ENCODE peak calls at places on chromosomes 11 and 22, in four cellular contexts. Q, M, C and U are unnamed samples.

GRCh38 chr11:61769169-61769920 is 16.9 kb downstream of the MYRF start:
- DNase-seq in Q (peak), M (no peak), C (no peak), U (no peak)

GRCh38 chr11:128026596-128026995 is 560.8 kb downstream of the ETS1 start:
- DNase-seq in Q (peak), M (no peak), C (no peak), U (peak)

GRCh38 chr11:111531687-111532364 is 8.7 kb upstream of the LAYN start:
- DNase-seq in Q (peak), M (no peak), C (no peak), U (peak)

GRCh38 chr11:78961186-78961782 is 386.6 kb upstream of the NARS2 start:
- DNase-seq in Q (peak), M (no peak), C (no peak), U (no peak)

GRCh38 chr11:113977071-113977490 is 2.2 kb downstream of the HTR3A start:
- DNase-seq in Q (no peak), M (no peak), C (no peak), U (no peak)

GRCh38 chr11:73197348-73197747 is 20.7 kb upstream of the P2RY2 start:
- DNase-seq in Q (no peak), M (no peak), C (no peak), U (no peak)

GRCh38 chr11:65791719-65792213 is 4.9 kb downstream of the OVOL1 start:
- DNase-seq in Q (no peak), M (no peak), C (peak), U (no peak)

GRCh38 chr11:114111369-114112042 is 52.0 kb downstream of the ZBTB16 start:
- DNase-seq in Q (peak), M (no peak), C (no peak), U (peak)

GRCh38 chr11:60985991-60986915 is 14.8 kb downstream of the CD6 start:
- DNase-seq in Q (peak), M (peak), C (peak), U (no peak)

GRCh38 chr11:126992065-126992803 is 8.3 kb downstream of the KIRREL3 start:
- DNase-seq in Q (peak), M (no peak), C (no peak), U (peak)

GRCh38 chr22:32050678-32051515 is 7.8 kb downstream of the SLC5A1 start:
- DNase-seq in Q (peak), M (no peak), C (peak), U (peak)

GRCh38 chr11:57199330-57199729 is 17.6 kb downstream of the LRRC55 start:
- DNase-seq in Q (no peak), M (no peak), C (no peak), U (no peak)

GRCh38 chr11:118641463-118642019 is 34.1 kb downstream of the PHLDB1 start:
- DNase-seq in Q (no peak), M (no peak), C (no peak), U (no peak)

GRCh38 chr11:70343631-70344030 is 54.7 kb upstream of the CTTN start:
- DNase-seq in Q (no peak), M (no peak), C (no peak), U (no peak)

GRCh38 chr11:67493548-67494370 is 10.9 kb downstream of the AIP start:
- DNase-seq in Q (no peak), M (no peak), C (no peak), U (no peak)

GRCh38 chr22:50313600-50313999 is 6.2 kb upstream of the PLXNB2 start:
- DNase-seq in Q (no peak), M (no peak), C (no peak), U (no peak)

GRCh38 chr22:33726294-33726711 is 194.0 kb downstream of the LARGE1 start:
- DNase-seq in Q (peak), M (no peak), C (no peak), U (no peak)

GRCh38 chr22:30392661-30393321 is 4.0 kb upstream of the SEC14L2 start:
- DNase-seq in Q (no peak), M (no peak), C (no peak), U (no peak)
- H3K4me3 ChIP-seq in Q (no peak), M (no peak), C (no peak), U (no peak)

GRCh38 chr11:36455658-36456111 is 54.4 kb downstream of the TRAF6 start:
- DNase-seq in Q (peak), M (no peak), C (no peak), U (peak)
- H3K4me3 ChIP-seq in Q (no peak), M (no peak), C (no peak), U (no peak)

DNA sequence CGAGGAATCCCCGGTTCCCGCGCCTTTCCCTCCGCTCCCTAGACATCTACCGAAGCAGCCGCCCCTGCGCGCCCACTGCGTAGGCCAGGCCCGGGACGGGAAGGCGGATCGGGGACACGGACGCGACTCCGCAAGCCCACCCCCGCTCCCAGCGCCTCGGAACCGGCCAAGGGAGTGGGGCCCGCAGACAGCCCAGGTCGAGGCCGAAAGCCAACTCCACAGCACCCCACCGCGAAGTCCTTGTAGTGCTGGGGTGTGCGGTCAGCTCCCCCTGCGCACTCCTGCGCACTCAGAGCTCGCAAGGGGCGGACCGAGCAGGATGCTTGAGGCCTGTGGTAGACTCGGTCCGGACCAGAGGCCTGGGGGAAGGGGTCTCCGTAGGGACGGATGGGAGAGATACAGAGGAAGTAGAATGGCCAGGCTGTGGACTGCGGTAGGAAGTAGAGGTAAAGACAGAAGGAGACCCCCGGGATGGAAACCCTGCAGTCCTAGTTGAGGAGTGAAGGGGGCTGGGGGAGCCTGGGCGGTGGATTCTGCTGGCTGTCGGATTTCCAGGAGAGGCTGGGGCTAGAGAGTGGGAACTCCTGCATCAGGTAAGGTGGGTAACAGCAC is 547 bp upstream of the SCARF2 start:
- DNase-seq in Q (peak), M (no peak), C (no peak), U (no peak)
- H3K4me3 ChIP-seq in Q (peak), M (no peak), C (no peak), U (peak)

GRCh38 chr11:9596926-9597325 is 23.5 kb downstream of the WEE1 start:
- DNase-seq in Q (no peak), M (no peak), C (no peak), U (no peak)
- H3K4me3 ChIP-seq in Q (no peak), M (no peak), C (no peak), U (no peak)

DNA sequence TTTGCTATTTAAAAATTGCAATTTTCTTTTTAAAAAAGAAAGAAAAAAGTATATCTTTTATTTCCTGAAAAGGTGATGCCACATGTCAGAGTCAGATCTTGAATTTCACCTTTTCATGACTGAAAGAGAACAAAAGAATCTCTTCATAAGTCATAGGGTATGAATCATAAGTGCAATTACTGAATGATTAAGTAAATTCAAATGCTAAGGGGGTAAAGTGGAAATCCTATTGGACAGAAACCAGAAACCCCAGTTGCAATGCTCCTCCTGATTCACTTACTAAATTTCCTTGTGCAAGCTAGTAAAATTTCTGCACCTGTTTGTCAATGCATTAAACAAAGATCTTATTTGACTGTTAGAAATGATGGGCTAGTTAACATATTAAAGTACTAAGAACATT is 8.2 kb upstream of the PRRG4 start:
- DNase-seq in Q (no peak), M (no peak), C (no peak), U (no peak)
- H3K4me3 ChIP-seq in Q (no peak), M (no peak), C (no peak), U (no peak)

DNA sequence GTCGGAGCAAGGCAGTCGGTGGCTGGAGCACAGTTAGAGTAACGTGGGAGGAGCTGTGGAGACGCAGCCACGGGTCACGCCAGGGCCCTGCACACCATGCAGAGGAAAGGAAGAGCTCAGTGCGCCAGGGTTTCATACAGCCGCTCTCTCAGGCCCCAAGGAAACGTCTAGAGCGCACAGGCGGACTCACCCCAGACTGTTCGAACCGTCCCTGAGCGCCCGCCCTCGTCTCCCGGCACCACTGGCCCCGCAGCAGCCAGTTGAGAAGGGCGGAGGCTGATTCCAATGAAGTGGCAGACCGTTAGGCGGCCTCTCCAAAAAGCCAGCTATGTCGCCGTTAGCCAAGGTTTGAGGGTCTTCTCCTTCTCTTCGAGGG is 483 bp upstream of the HYLS1 start:
- DNase-seq in Q (no peak), M (no peak), C (no peak), U (no peak)
- H3K4me3 ChIP-seq in Q (peak), M (peak), C (peak), U (peak)

GRCh38 chr11:47979378-47980092 is 824 bp upstream of the PTPRJ start:
- DNase-seq in Q (no peak), M (no peak), C (no peak), U (no peak)
- H3K4me3 ChIP-seq in Q (peak), M (no peak), C (peak), U (peak)

DNA sequence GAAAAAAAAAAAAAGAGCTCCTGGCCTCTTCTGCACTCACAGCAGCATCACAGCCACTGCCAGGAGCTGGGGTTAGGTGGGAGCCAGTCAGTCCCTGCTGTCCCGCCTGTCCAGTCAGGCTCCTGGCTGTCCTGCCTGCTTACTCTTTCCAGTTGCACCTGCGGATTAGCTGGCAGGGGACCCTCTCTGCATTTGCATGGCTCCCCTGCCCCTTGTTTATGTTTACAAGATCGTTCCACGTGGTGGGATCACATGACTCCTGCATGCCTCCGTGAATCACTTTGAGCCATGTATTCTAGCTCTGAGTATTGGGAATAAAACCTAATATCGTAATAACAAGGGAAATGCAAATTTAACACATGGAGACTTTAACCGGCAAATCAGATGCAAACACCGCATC is 36.8 kb upstream of the A4GALT start:
- DNase-seq in Q (peak), M (no peak), C (no peak), U (no peak)
- H3K4me3 ChIP-seq in Q (no peak), M (no peak), C (no peak), U (no peak)